ENCODE peak calls at places on chromosomes 1 and 21, in ten cellular contexts. I is hepatocyte, G is HFFc6, V is MCF 10A, L is choroid plexus epithelial cell, K is tibial nerve, R is OCI-LY7, U is H9, N is cardiac muscle cell, P is nephron progenitor cell. C is an unnamed sample.

GRCh38 chr1:145863272-145863671 is 4.4 kb upstream of the PIAS3 start:
- DNase-seq in L (no peak), P (no peak), R (no peak), K (no peak), I (no peak), N (no peak), V (no peak), G (no peak), U (no peak), C (no peak)

GRCh38 chr21:39048064-39048463 is 135.2 kb downstream of the PSMG1 start:
- DNase-seq in N (peak), R (no peak), K (no peak), G (no peak), I (peak), P (peak), V (peak), U (peak), L (peak), C (no peak)

GRCh38 chr1:58813361-58813760 is 29.5 kb upstream of the JUN start:
- DNase-seq in I (no peak), R (no peak), U (no peak), V (no peak), G (no peak), N (no peak), K (no peak), L (no peak), P (no peak), C (no peak)

GRCh38 chr21:35202431-35202830 is 153.3 kb upstream of the RUNX1 start:
- DNase-seq in K (no peak), P (no peak), U (no peak), L (peak), G (peak), R (no peak), V (no peak), I (no peak), N (no peak), C (no peak)

GRCh38 chr1:226195144-226195543 is 8.6 kb upstream of the ACBD3 start:
- DNase-seq in P (no peak), R (no peak), I (no peak), V (peak), N (no peak), K (no peak), G (peak), L (no peak), U (no peak), C (no peak)

GRCh38 chr1:67188137-67188536 is 21.9 kb downstream of the IL23R start:
- DNase-seq in P (no peak), N (no peak), I (peak), L (no peak), V (no peak), U (no peak), R (no peak), G (no peak), K (no peak), C (no peak)

GRCh38 chr1:165144757-165145397 is 211.6 kb downstream of the LMX1A start:
- DNase-seq in I (peak), N (peak), V (peak), K (peak), P (peak), R (peak), L (peak), G (peak), U (peak), C (no peak)

GRCh38 chr21:29271927-29272333 is 26.8 kb upstream of the BACH1 start:
- DNase-seq in G (no peak), K (no peak), I (peak), V (no peak), L (no peak), N (no peak), P (no peak), R (no peak), U (no peak), C (no peak)

GRCh38 chr1:11568687-11569086 is 85.5 kb downstream of the FBXO2 start:
- DNase-seq in R (no peak), G (no peak), V (peak), N (no peak), P (no peak), K (no peak), I (no peak), L (no peak), U (no peak), C (no peak)

GRCh38 chr1:33358771-33359503 is 38.0 kb upstream of the A3GALT2 start:
- DNase-seq in L (peak), U (no peak), I (no peak), N (peak), K (no peak), R (no peak), V (no peak), G (no peak), P (no peak), C (no peak)

GRCh38 chr1:221813887-221814286 is 72.0 kb upstream of the DUSP10 start:
- DNase-seq in G (no peak), V (no peak), P (no peak), U (no peak), R (no peak), L (peak), K (no peak), I (no peak), N (no peak), C (no peak)

GRCh38 chr1:64212023-64212422 is 8.6 kb downstream of the UBE2U start:
- DNase-seq in G (peak), N (no peak), R (no peak), U (no peak), L (peak), V (no peak), I (no peak), K (no peak), P (no peak), C (no peak)

GRCh38 chr1:29211086-29212030 is 19.4 kb downstream of the MECR start:
- DNase-seq in U (no peak), I (no peak), N (no peak), P (no peak), R (no peak), K (no peak), G (no peak), V (no peak), L (no peak), C (no peak)

GRCh38 chr1:97097404-97097925 is 375.9 kb downstream of the PTBP2 start:
- DNase-seq in I (no peak), V (no peak), R (no peak), N (no peak), U (no peak), G (no peak), L (no peak), P (no peak), K (no peak), C (no peak)

GRCh38 chr1:244050835-244051444 is at the start of gene ZBTB18:
- DNase-seq in G (peak), N (no peak), K (no peak), R (no peak), I (peak), P (no peak), L (peak), V (peak), U (no peak), C (no peak)

GRCh38 chr1:95926331-95926730 is 692.3 kb downstream of the RWDD3 start:
- DNase-seq in G (no peak), I (no peak), N (no peak), R (no peak), V (no peak), U (no peak), P (no peak), K (no peak), L (no peak), C (no peak)

GRCh38 chr1:51237313-51237700 is 1.2 kb downstream of the RNF11 start:
- DNase-seq in R (no peak), N (no peak), K (no peak), L (no peak), P (no peak), I (no peak), G (no peak), U (no peak), V (peak), C (no peak)

GRCh38 chr1:180765156-180765555 is 133.3 kb downstream of the XPR1 start:
- DNase-seq in L (peak), G (no peak), V (no peak), R (no peak), P (no peak), U (no peak), I (no peak), N (no peak), K (no peak), C (no peak)

GRCh38 chr1:166080277-166080964 is 86.4 kb downstream of the FAM78B start:
- DNase-seq in V (no peak), K (no peak), N (no peak), U (peak), I (no peak), L (no peak), G (no peak), R (no peak), P (no peak), C (no peak)

GRCh38 chr1:55993608-55994251 is 585.6 kb downstream of the PLPP3 start:
- DNase-seq in I (no peak), K (no peak), R (no peak), G (no peak), U (no peak), L (no peak), V (no peak), N (no peak), P (no peak), C (no peak)

GRCh38 chr21:23101111-23101510 is 2102.9 kb downstream of the NCAM2 start:
- DNase-seq in V (no peak), G (no peak), N (no peak), R (no peak), L (no peak), K (no peak), U (no peak), I (no peak), P (no peak), C (no peak)

GRCh38 chr1:8858112-8858668 is 20.3 kb downstream of the ENO1 start:
- DNase-seq in R (no peak), N (peak), I (peak), U (no peak), G (peak), P (no peak), V (no peak), K (no peak), L (peak), C (no peak)

GRCh38 chr1:6961905-6962304 is 176.7 kb downstream of the CAMTA1 start:
- DNase-seq in U (no peak), R (no peak), V (no peak), G (no peak), K (no peak), L (no peak), N (peak), I (no peak), P (peak), C (no peak)

GRCh38 chr1:3054474-3054873 is 14.5 kb upstream of the PRDM16 start:
- DNase-seq in P (no peak), N (no peak), V (no peak), R (no peak), G (no peak), L (no peak), I (no peak), U (peak), K (no peak), C (no peak)

GRCh38 chr1:114032271-114033218 is 53.3 kb downstream of the OLFML3 start:
- DNase-seq in P (no peak), V (peak), L (peak), R (no peak), I (peak), G (peak), N (no peak), U (peak), K (no peak), C (no peak)

GRCh38 chr1:117780981-117781475 is 148.4 kb downstream of the GDAP2 start:
- DNase-seq in V (no peak), K (no peak), N (no peak), U (no peak), R (no peak), G (no peak), L (no peak), I (peak), P (peak), C (no peak)

GRCh38 chr1:219993554-219994433 is 52.5 kb downstream of the EPRS1 start:
- DNase-seq in L (peak), R (no peak), U (no peak), V (no peak), K (no peak), N (no peak), I (no peak), G (no peak), P (no peak), C (no peak)

GRCh38 chr1:64312431-64312830 is 109.0 kb downstream of the UBE2U start:
- DNase-seq in I (no peak), R (no peak), V (no peak), U (peak), K (no peak), N (no peak), L (no peak), P (no peak), G (no peak), C (no peak)

GRCh38 chr1:162954824-162955223 is 93.8 kb upstream of the CCDC190 start:
- DNase-seq in L (peak), R (no peak), N (no peak), K (no peak), I (no peak), P (no peak), U (no peak), G (no peak), V (peak), C (no peak)

GRCh38 chr1:21579788-21580187 is 70.6 kb downstream of the ALPL start:
- DNase-seq in I (no peak), L (peak), N (no peak), V (no peak), U (no peak), P (no peak), R (no peak), G (no peak), K (no peak), C (no peak)

GRCh38 chr1:940121-941026 is 16.7 kb downstream of the SAMD11 start:
- DNase-seq in K (no peak), L (peak), R (no peak), N (peak), P (peak), G (peak), U (no peak), V (peak), I (peak), C (peak)

GRCh38 chr1:30816211-30817082 is 58.9 kb upstream of the LAPTM5 start:
- DNase-seq in L (peak), N (peak), K (peak), U (peak), P (peak), G (peak), I (peak), V (peak), R (no peak), C (no peak)

GRCh38 chr1:20446796-20447195 is 39.2 kb downstream of the CAMK2N1 start:
- DNase-seq in L (no peak), G (no peak), N (no peak), U (no peak), K (no peak), I (no peak), P (no peak), V (peak), R (no peak), C (no peak)

GRCh38 chr1:27049607-27050006 is 37.0 kb upstream of the TENT5B start:
- DNase-seq in L (no peak), I (no peak), R (peak), N (no peak), U (peak), P (no peak), K (no peak), V (no peak), G (no peak), C (no peak)

GRCh38 chr1:27049127-27049526 is 36.5 kb upstream of the TENT5B start:
- DNase-seq in R (no peak), P (no peak), U (no peak), G (no peak), V (no peak), K (no peak), I (no peak), L (no peak), N (no peak), C (no peak)

GRCh38 chr1:27045973-27046558 is 33.4 kb upstream of the TENT5B start:
- DNase-seq in U (peak), N (peak), G (peak), R (peak), K (peak), L (peak), I (peak), P (peak), V (peak), C (peak)

GRCh38 chr1:27042670-27043069 is 30.0 kb upstream of the TENT5B start:
- DNase-seq in G (no peak), R (no peak), P (no peak), U (no peak), L (no peak), N (no peak), I (no peak), K (no peak), V (no peak), C (no peak)

GRCh38 chr1:27044613-27045091 is 32.0 kb upstream of the TENT5B start:
- DNase-seq in K (peak), V (peak), U (peak), L (peak), I (peak), P (peak), R (peak), G (peak), N (peak), C (peak)
- TF ChIP-seq CTCF in K (peak), V (peak), U (peak), L (peak), I (peak), P (peak), R (peak), G (peak), N (peak), C (peak)

GRCh38 chr1:193069748-193070394 is 10.5 kb downstream of the RO60 start:
- DNase-seq in K (no peak), R (peak), N (no peak), P (no peak), L (peak), U (peak), G (peak), I (no peak), V (peak), C (no peak)
- TF ChIP-seq CTCF in K (no peak), R (peak), N (peak), P (peak), L (peak), U (peak), G (peak), I (peak), V (peak), C (peak)

DNA sequence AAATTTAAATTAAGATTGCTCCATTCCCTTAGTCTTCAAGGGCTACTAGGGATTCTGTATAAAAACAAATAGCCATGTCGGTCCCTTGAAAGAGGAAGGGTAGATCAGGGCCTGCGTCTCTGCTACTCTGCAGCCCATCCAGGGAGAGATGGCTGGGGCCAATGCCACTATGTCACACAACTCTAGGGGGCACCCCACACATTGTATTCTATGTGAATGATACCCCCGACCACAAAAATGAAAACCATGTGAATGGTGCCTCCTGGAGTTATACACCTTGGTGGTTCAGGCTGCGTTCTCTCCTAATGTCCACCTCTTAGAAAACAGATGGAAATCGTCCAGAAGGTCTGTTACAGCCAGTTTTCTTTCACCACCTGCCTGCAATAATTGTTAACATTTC is 18.0 kb downstream of the PIK3C2B start:
- DNase-seq in K (no peak), L (no peak), G (no peak), R (no peak), N (no peak), P (no peak), U (no peak), V (no peak), I (no peak), C (no peak)
- TF ChIP-seq CTCF in K (no peak), L (no peak), G (peak), R (peak), N (no peak), P (no peak), U (peak), V (no peak), I (no peak), C (no peak)

GRCh38 chr1:86362807-86363206 is 33.3 kb downstream of the ODF2L start:
- DNase-seq in L (no peak), I (no peak), G (no peak), V (no peak), K (no peak), R (no peak), U (no peak), N (no peak), P (no peak), C (no peak)
- TF ChIP-seq CTCF in L (no peak), I (no peak), G (peak), V (no peak), K (no peak), R (no peak), U (peak), N (no peak), P (no peak), C (no peak)

GRCh38 chr1:215529571-215529970 is 37.5 kb upstream of the KCTD3 start:
- DNase-seq in V (no peak), N (no peak), P (no peak), R (no peak), K (no peak), L (no peak), G (no peak), U (no peak), I (no peak), C (no peak)

GRCh38 chr1:215530401-215530984 is 36.6 kb upstream of the KCTD3 start:
- DNase-seq in U (no peak), G (no peak), I (no peak), N (no peak), K (no peak), P (no peak), L (no peak), V (peak), R (no peak), C (no peak)

GRCh38 chr1:215526147-215526845 is 40.8 kb upstream of the KCTD3 start:
- DNase-seq in L (peak), U (no peak), N (peak), G (peak), K (no peak), R (peak), V (peak), P (no peak), I (peak), C (peak)

GRCh38 chr1:215526846-215527151 is 40.3 kb upstream of the KCTD3 start:
- DNase-seq in G (no peak), R (no peak), K (no peak), V (no peak), P (no peak), N (no peak), U (no peak), L (no peak), I (no peak), C (no peak)

DNA sequence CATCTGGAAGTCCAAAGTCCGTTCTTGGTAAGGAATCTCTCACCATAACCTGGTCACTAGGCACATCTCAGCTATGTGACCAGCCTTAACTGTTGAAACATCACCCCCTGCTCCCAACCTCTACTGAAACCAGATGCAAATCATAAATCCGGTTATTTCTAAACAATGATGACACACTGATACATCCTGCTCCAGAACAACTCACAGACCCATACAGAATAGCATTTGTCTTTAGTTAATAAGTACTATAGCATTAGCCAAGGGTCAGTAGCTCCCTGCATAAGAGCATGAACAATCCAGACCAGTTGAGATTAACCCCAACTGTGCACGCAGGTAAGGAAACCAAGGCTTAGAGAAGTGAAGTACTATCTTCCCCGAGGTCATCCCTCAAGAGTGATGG is 38.0 kb upstream of the KCTD3 start:
- DNase-seq in G (no peak), N (no peak), L (no peak), K (no peak), R (no peak), P (no peak), V (no peak), U (no peak), I (no peak), C (no peak)
- TF ChIP-seq CTCF in G (no peak), N (no peak), L (no peak), K (no peak), R (no peak), P (no peak), V (no peak), U (no peak), I (no peak), C (no peak)

DNA sequence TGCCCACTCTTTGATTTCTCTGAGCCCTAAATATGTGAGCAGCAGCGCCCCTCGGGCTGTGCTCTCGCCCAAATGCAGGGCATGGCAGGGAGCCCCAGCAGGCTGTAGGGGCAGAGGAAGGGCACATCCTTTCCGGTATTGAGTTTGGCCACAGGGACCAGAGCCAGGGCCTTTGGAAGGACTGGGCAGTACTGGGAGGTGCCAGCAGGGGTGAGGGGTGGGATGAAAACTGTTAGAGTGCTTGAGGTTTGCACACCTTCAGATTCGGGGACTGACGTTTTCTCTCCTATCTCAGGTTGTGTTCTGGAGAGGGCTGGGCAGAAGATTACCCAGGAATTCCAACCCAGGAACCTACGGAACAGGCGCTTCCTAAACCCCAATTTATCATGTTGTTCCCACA is 2.2 kb upstream of the ATP1A2 start:
- DNase-seq in V (no peak), G (no peak), R (no peak), P (no peak), N (no peak), I (no peak), U (no peak), K (no peak), L (no peak), C (no peak)
- TF ChIP-seq CTCF in V (no peak), G (peak), R (no peak), P (no peak), N (no peak), I (no peak), U (peak), K (no peak), L (peak), C (no peak)